ENCODE peak calls at places on chromosomes 12 and 14, in five cellular contexts. One of them, this sample, is unnamed.
A peak's percentile ranks its signal among the peaks of the same experiment; 100 is the strongest.

GRCh38 chr12:132605892-132606291 is 4.5 kb downstream of the LRCOL1 start:
- DNase-seq in NCI-H1092: no peak
- DNase-seq in D341Med: no peak
- DNase-seq in G401: no peak
- DNase-seq in activated T-helper 1 cell treated with Interleukin-2 at 50 U/mL for 16 hours: no peak
- DNase-seq in this sample: no peak

GRCh38 chr12:67453181-67453580 is 184.0 kb downstream of the CAND1 start:
- DNase-seq in NCI-H1092: no peak
- DNase-seq in G401: no peak
- DNase-seq in activated T-helper 1 cell treated with Interleukin-2 at 50 U/mL for 16 hours: no peak
- DNase-seq in D341Med: no peak
- DNase-seq in this sample: no peak

GRCh38 chr12:12336049-12336411 is 14.0 kb downstream of the MANSC1 start:
- DNase-seq in NCI-H1092: no peak
- DNase-seq in activated T-helper 1 cell treated with Interleukin-2 at 50 U/mL for 16 hours: no peak
- DNase-seq in G401: no peak
- DNase-seq in D341Med: no peak
- DNase-seq in this sample: no peak

GRCh38 chr12:93025145-93026103 is 96.3 kb upstream of the EEA1 start:
- DNase-seq in activated T-helper 1 cell treated with Interleukin-2 at 50 U/mL for 16 hours: no peak
- DNase-seq in D341Med: peak; percentile 42
- DNase-seq in NCI-H1092: peak; percentile 14
- DNase-seq in G401: peak; percentile 15
- DNase-seq in this sample: peak; percentile 30

GRCh38 chr12:571795-572531 is 91.3 kb downstream of the NINJ2 start:
- DNase-seq in activated T-helper 1 cell treated with Interleukin-2 at 50 U/mL for 16 hours: no peak
- DNase-seq in NCI-H1092: no peak
- DNase-seq in D341Med: peak; percentile 63
- DNase-seq in G401: no peak
- DNase-seq in this sample: no peak

GRCh38 chr14:101808020-101808641 is 46.6 kb downstream of the PPP2R5C start:
- DNase-seq in NCI-H1092: no peak
- DNase-seq in D341Med: no peak
- DNase-seq in G401: no peak
- DNase-seq in activated T-helper 1 cell treated with Interleukin-2 at 50 U/mL for 16 hours: no peak
- DNase-seq in this sample: no peak

GRCh38 chr12:71872401-71872800 is 32.8 kb downstream of the TBC1D15 start:
- DNase-seq in D341Med: no peak
- DNase-seq in activated T-helper 1 cell treated with Interleukin-2 at 50 U/mL for 16 hours: no peak
- DNase-seq in NCI-H1092: no peak
- DNase-seq in G401: no peak
- DNase-seq in this sample: no peak

GRCh38 chr12:20392339-20392738 is 24.0 kb downstream of the PDE3A start:
- DNase-seq in NCI-H1092: no peak
- DNase-seq in G401: no peak
- DNase-seq in activated T-helper 1 cell treated with Interleukin-2 at 50 U/mL for 16 hours: no peak
- DNase-seq in D341Med: no peak
- DNase-seq in this sample: no peak

GRCh38 chr14:78154827-78155226 is 15.3 kb upstream of the NRXN3 start:
- DNase-seq in D341Med: no peak
- DNase-seq in G401: no peak
- DNase-seq in activated T-helper 1 cell treated with Interleukin-2 at 50 U/mL for 16 hours: no peak
- DNase-seq in NCI-H1092: no peak
- DNase-seq in this sample: no peak

GRCh38 chr12:120988234-120988633 is 9.9 kb downstream of the HNF1A start:
- DNase-seq in activated T-helper 1 cell treated with Interleukin-2 at 50 U/mL for 16 hours: no peak
- DNase-seq in NCI-H1092: no peak
- DNase-seq in G401: no peak
- DNase-seq in D341Med: no peak
- DNase-seq in this sample: no peak

GRCh38 chr12:115840159-115840558 is 437.3 kb downstream of the MED13L start:
- DNase-seq in D341Med: no peak
- DNase-seq in G401: no peak
- DNase-seq in activated T-helper 1 cell treated with Interleukin-2 at 50 U/mL for 16 hours: no peak
- DNase-seq in NCI-H1092: no peak
- DNase-seq in this sample: peak; percentile 36

GRCh38 chr12:3613641-3614180 is 122.7 kb downstream of the PRMT8 start:
- DNase-seq in D341Med: no peak
- DNase-seq in G401: no peak
- DNase-seq in activated T-helper 1 cell treated with Interleukin-2 at 50 U/mL for 16 hours: no peak
- DNase-seq in NCI-H1092: no peak
- DNase-seq in this sample: no peak

GRCh38 chr12:116955382-116956021 is 44.8 kb downstream of the FBXW8 start:
- DNase-seq in NCI-H1092: no peak
- DNase-seq in G401: no peak
- DNase-seq in activated T-helper 1 cell treated with Interleukin-2 at 50 U/mL for 16 hours: no peak
- DNase-seq in D341Med: no peak
- DNase-seq in this sample: peak; percentile 9

GRCh38 chr12:93825501-93825888 is 148.3 kb downstream of the CRADD start:
- DNase-seq in NCI-H1092: no peak
- DNase-seq in G401: no peak
- DNase-seq in D341Med: no peak
- DNase-seq in activated T-helper 1 cell treated with Interleukin-2 at 50 U/mL for 16 hours: no peak
- DNase-seq in this sample: no peak

GRCh38 chr12:76010732-76011458 is 20.7 kb downstream of the PHLDA1 start:
- DNase-seq in activated T-helper 1 cell treated with Interleukin-2 at 50 U/mL for 16 hours: no peak
- DNase-seq in D341Med: no peak
- DNase-seq in NCI-H1092: no peak
- DNase-seq in G401: no peak
- DNase-seq in this sample: no peak

GRCh38 chr12:108446766-108447165 is 68.3 kb upstream of the FICD start:
- DNase-seq in NCI-H1092: no peak
- DNase-seq in D341Med: no peak
- DNase-seq in G401: peak; percentile 43
- DNase-seq in activated T-helper 1 cell treated with Interleukin-2 at 50 U/mL for 16 hours: no peak
- DNase-seq in this sample: no peak

This sample was measured in DMS153.